ENCODE peak calls at places on chromosomes 4 and X, in four cellular contexts. I is GM20000; G is activated CD8-positive, alpha-beta memory T cell treated with anti-CD3 and anti-CD28 coated beads, Interleukin-2, amount 50 U/mL, for 48 hours; F is BJ. T is an unnamed sample.

GRCh38 chr4:25862411-25863346 is at the start of gene SEL1L3:
- DNase-seq in I (peak), G (peak), F (no peak), T (peak)

GRCh38 chr4:101801957-101802356 is 11.4 kb downstream of the BANK1 start:
- DNase-seq in I (no peak), G (no peak), F (no peak), T (no peak)

GRCh38 chr4:125322363-125322730 is 7.6 kb downstream of the FAT4 start:
- DNase-seq in I (no peak), G (no peak), F (no peak), T (no peak)

GRCh38 chrX:139750390-139750789 is 42.4 kb upstream of the MCF2 start:
- DNase-seq in I (no peak), G (no peak), F (no peak), T (no peak)

GRCh38 chr4:69718376-69719293 is 41.8 kb downstream of the SULT1B1 start:
- DNase-seq in I (no peak), G (no peak), F (no peak), T (no peak)

GRCh38 chrX:12379666-12380065 is 241.4 kb downstream of the FRMPD4 start:
- DNase-seq in I (no peak), G (no peak), F (no peak), T (no peak)

GRCh38 chr4:148192526-148192925 is 249.7 kb downstream of the NR3C2 start:
- DNase-seq in I (no peak), G (no peak), F (no peak), T (no peak)

GRCh38 chrX:11449613-11450012 is 156.4 kb downstream of the AMELX start:
- DNase-seq in I (no peak), G (no peak), F (no peak), T (no peak)

GRCh38 chrX:110036162-110037033 is 33.5 kb downstream of the TMEM164 start:
- DNase-seq in I (no peak), G (no peak), F (no peak), T (no peak)

GRCh38 chr4:174918058-174918457 is at the start of gene ADAM29:
- DNase-seq in I (no peak), G (no peak), F (no peak), T (no peak)

GRCh38 chr4:158170691-158171455 is 2.0 kb downstream of the GASK1B start:
- DNase-seq in I (peak), G (peak), F (no peak), T (no peak)